ENCODE peak calls at places on chromosome 18, in seven cellular contexts. G, U, R, N, E, F and Y are unnamed samples.

GRCh38 chr18:63604791-63605567 is 17.8 kb downstream of the SERPINB13 start:
- DNase-seq in R (peak), N (no peak), E (no peak), F (no peak), U (no peak), G (no peak), Y (peak)

GRCh38 chr18:21194871-21195771 is 46.9 kb upstream of the GREB1L start:
- DNase-seq in F (no peak), G (no peak), U (peak), E (peak), R (peak), N (peak), Y (peak)

GRCh38 chr18:23936371-23936958 is 78.1 kb upstream of the TTC39C start:
- DNase-seq in E (no peak), F (no peak), U (no peak), G (no peak), R (no peak), N (peak), Y (no peak)

GRCh38 chr18:5413447-5413846 is 117.9 kb upstream of the ZBTB14 start:
- DNase-seq in U (peak), R (no peak), N (no peak), G (no peak), E (no peak), F (no peak), Y (no peak)

GRCh38 chr18:66560092-66560491 is 43.8 kb downstream of the CDH19 start:
- DNase-seq in F (no peak), G (no peak), R (peak), U (peak), E (no peak), N (peak), Y (no peak)

GRCh38 chr18:13878858-13879257 is 36.5 kb downstream of the MC2R start:
- DNase-seq in E (no peak), R (peak), G (no peak), N (no peak), U (no peak), F (no peak), Y (no peak)

GRCh38 chr18:37783771-37784170 is 218.2 kb upstream of the CELF4 start:
- DNase-seq in R (no peak), E (no peak), U (no peak), N (no peak), F (no peak), G (no peak), Y (no peak)

GRCh38 chr18:55780591-55781071 is 192.6 kb upstream of the TCF4 start:
- DNase-seq in N (no peak), U (no peak), E (no peak), F (no peak), R (no peak), G (no peak), Y (peak)

GRCh38 chr18:28995319-28995718 is 818.4 kb upstream of the CDH2 start:
- DNase-seq in U (peak), E (no peak), R (peak), F (no peak), N (no peak), G (no peak), Y (peak)

GRCh38 chr18:23163786-23164583 is 28.7 kb downstream of the CABLES1 start:
- DNase-seq in R (no peak), U (no peak), F (no peak), G (no peak), E (no peak), N (no peak), Y (no peak)

GRCh38 chr18:74183110-74183509 is 34.8 kb downstream of the TIMM21 start:
- DNase-seq in R (no peak), G (no peak), E (no peak), N (no peak), U (peak), F (no peak), Y (no peak)

GRCh38 chr18:52499646-52500045 is 159.6 kb downstream of the DCC start:
- DNase-seq in U (no peak), F (no peak), R (no peak), N (peak), G (no peak), E (no peak), Y (peak)

GRCh38 chr18:12121175-12122095 is 27.8 kb downstream of the ANKRD62 start:
- DNase-seq in F (no peak), E (no peak), N (peak), R (peak), G (no peak), U (peak), Y (peak)

GRCh38 chr18:74540689-74541421 is 6.6 kb downstream of the CNDP1 start:
- DNase-seq in U (no peak), E (no peak), G (no peak), N (no peak), R (no peak), F (no peak), Y (peak)

GRCh38 chr18:79789091-79789891 is 8.4 kb upstream of the KCNG2 start:
- DNase-seq in F (no peak), G (no peak), R (no peak), E (no peak), N (no peak), U (no peak), Y (no peak)

GRCh38 chr18:48889115-48889941 is 61.4 kb downstream of the SMAD7 start:
- DNase-seq in U (no peak), E (no peak), R (no peak), G (no peak), N (no peak), F (peak), Y (no peak)

GRCh38 chr18:50162486-50163304 is 32.3 kb downstream of the MYO5B start:
- DNase-seq in F (no peak), N (no peak), U (peak), E (no peak), G (no peak), R (no peak), Y (no peak)

GRCh38 chr18:55114856-55115255 is 155.6 kb upstream of the CCDC68 start:
- DNase-seq in E (peak), N (no peak), F (no peak), R (no peak), U (no peak), G (no peak), Y (peak)

GRCh38 chr18:12307871-12308385 is at the start of gene TUBB6:
- DNase-seq in G (peak), U (peak), N (peak), E (peak), F (peak), R (peak), Y (peak)

GRCh38 chr18:57008001-57008686 is 138.7 kb upstream of the BOD1L2 start:
- DNase-seq in F (no peak), U (no peak), E (no peak), R (no peak), G (no peak), N (no peak), Y (no peak)

GRCh38 chr18:33201509-33201926 is 239.0 kb downstream of the CCDC178 start:
- DNase-seq in R (peak), E (no peak), U (peak), G (no peak), N (peak), F (no peak), Y (no peak)

GRCh38 chr18:58691256-58691655 is 20.0 kb downstream of the MALT1 start:
- DNase-seq in N (no peak), U (no peak), F (no peak), E (peak), R (peak), G (no peak), Y (no peak)

GRCh38 chr18:54843302-54843701 is 15.0 kb downstream of the RAB27B start:
- DNase-seq in F (no peak), E (no peak), R (no peak), N (no peak), G (no peak), U (no peak), Y (peak)

GRCh38 chr18:74645717-74646116 is 48.0 kb downstream of the ZNF407 start:
- DNase-seq in U (no peak), R (no peak), G (no peak), F (no peak), N (no peak), E (no peak), Y (peak)

GRCh38 chr18:51211552-51211951 is 14.1 kb upstream of the MEX3C start:
- DNase-seq in G (no peak), N (no peak), U (peak), F (peak), R (peak), E (peak), Y (peak)

GRCh38 chr18:14999085-14999975 is 251.4 kb downstream of the ANKRD30B start:
- DNase-seq in U (no peak), R (no peak), N (no peak), G (no peak), E (no peak), F (no peak), Y (no peak)

GRCh38 chr18:79367989-79368388 is 27.7 kb upstream of the NFATC1 start:
- DNase-seq in R (no peak), G (no peak), E (no peak), F (no peak), N (no peak), U (no peak), Y (no peak)

GRCh38 chr18:48077291-48077690 is 146.8 kb upstream of the SMAD2 start:
- DNase-seq in U (no peak), N (no peak), F (no peak), E (no peak), G (no peak), R (no peak), Y (no peak)

GRCh38 chr18:59994357-59994756 is 94.6 kb downstream of the PMAIP1 start:
- DNase-seq in N (peak), U (peak), F (no peak), G (no peak), R (peak), E (no peak), Y (peak)

GRCh38 chr18:13522861-13523660 is 203.3 kb downstream of the FAM210A start:
- DNase-seq in R (no peak), F (no peak), U (no peak), G (no peak), E (no peak), N (no peak), Y (no peak)

GRCh38 chr18:9617006-9617542 is 2.7 kb upstream of the PPP4R1 start:
- DNase-seq in R (no peak), N (peak), G (no peak), U (no peak), E (peak), F (no peak), Y (peak)

GRCh38 chr18:31101148-31102019 is 837 bp downstream of the DSC2 start:
- DNase-seq in U (peak), F (peak), G (no peak), N (no peak), R (peak), E (no peak), Y (no peak)

GRCh38 chr18:60838677-60839076 is 466.1 kb upstream of the MC4R start:
- DNase-seq in F (no peak), U (no peak), R (peak), N (no peak), G (no peak), E (peak), Y (no peak)

GRCh38 chr18:5463390-5463789 is 80.4 kb downstream of the EPB41L3 start:
- DNase-seq in G (peak), R (peak), N (peak), E (peak), F (no peak), U (no peak), Y (peak)

GRCh38 chr18:9802774-9803697 is 82.7 kb upstream of the TXNDC2 start:
- DNase-seq in N (peak), E (peak), F (no peak), R (no peak), G (no peak), U (no peak), Y (no peak)

GRCh38 chr18:28729321-28729720 is 552.4 kb upstream of the CDH2 start:
- DNase-seq in G (no peak), U (no peak), R (no peak), N (no peak), F (no peak), E (no peak), Y (peak)

GRCh38 chr18:984004-984403 is 79.3 kb downstream of the ADCYAP1 start:
- DNase-seq in U (no peak), F (no peak), G (no peak), N (no peak), R (no peak), E (no peak), Y (no peak)

GRCh38 chr18:52950153-52950552 is 610.2 kb downstream of the DCC start:
- DNase-seq in G (no peak), F (no peak), U (no peak), E (no peak), R (peak), N (peak), Y (no peak)

GRCh38 chr18:23662309-23663263 is at the start of gene ANKRD29:
- DNase-seq in R (peak), F (peak), N (peak), E (peak), G (no peak), U (peak), Y (peak)